ENCODE peak calls at places on chromosomes 1 and 21, in six cellular contexts. K, L, M, O, S and Z are unnamed samples.

GRCh38 chr1:53346007-53346813 is 18.3 kb upstream of the LRP8 start:
- DNase-seq in O (no peak), M (peak), L (no peak), S (no peak), K (no peak), Z (no peak)

GRCh38 chr1:35660581-35661473 is 19.5 kb upstream of the PSMB2 start:
- DNase-seq in O (peak), M (no peak), L (no peak), S (peak), K (no peak), Z (peak)

GRCh38 chr1:60970081-60970509 is 112.3 kb upstream of the NFIA start:
- DNase-seq in L (no peak), K (no peak), S (no peak), M (no peak), O (peak), Z (no peak)

GRCh38 chr1:179047637-179048002 is 21.9 kb downstream of the FAM20B start:
- DNase-seq in K (no peak), M (no peak), S (no peak), L (no peak), O (no peak), Z (no peak)

GRCh38 chr1:167416506-167416905 is 101.8 kb downstream of the CD247 start:
- DNase-seq in M (no peak), K (no peak), O (no peak), S (no peak), L (no peak), Z (peak)

GRCh38 chr1:87204441-87204840 is 124.2 kb upstream of the LMO4 start:
- DNase-seq in S (no peak), L (no peak), K (no peak), M (no peak), O (no peak), Z (no peak)

GRCh38 chr1:151581446-151581845 is 30.4 kb upstream of the SNX27 start:
- DNase-seq in M (no peak), K (no peak), S (no peak), O (no peak), L (no peak), Z (no peak)

GRCh38 chr1:59544615-59545014 is 247.7 kb downstream of the FGGY start:
- DNase-seq in O (no peak), L (no peak), K (no peak), S (no peak), M (no peak), Z (no peak)

GRCh38 chr1:75712306-75712705 is 12.2 kb upstream of the ACADM start:
- DNase-seq in L (no peak), O (no peak), S (no peak), M (no peak), K (no peak), Z (no peak)

GRCh38 chr21:41425954-41426655 is at the start of gene MX1:
- DNase-seq in S (peak), O (peak), L (peak), K (peak), M (peak), Z (no peak)

GRCh38 chr1:223114871-223115270 is 28.2 kb downstream of the TLR5 start:
- DNase-seq in K (no peak), L (no peak), M (no peak), O (no peak), S (no peak), Z (no peak)

GRCh38 chr21:43190544-43191340 is 21.9 kb downstream of the CRYAA start:
- DNase-seq in L (no peak), O (no peak), S (no peak), K (no peak), M (no peak), Z (no peak)

GRCh38 chr1:6359568-6360496 is 33.7 kb downstream of the ACOT7 start:
- DNase-seq in M (peak), O (peak), S (peak), K (no peak), L (peak), Z (no peak)

GRCh38 chr1:28877132-28877781 is 37.1 kb upstream of the EPB41 start:
- DNase-seq in K (peak), L (peak), M (peak), O (peak), S (peak), Z (peak)

GRCh38 chr1:232943679-232944252 is 6.6 kb upstream of the NTPCR start:
- DNase-seq in L (no peak), S (no peak), M (no peak), K (no peak), O (no peak), Z (no peak)

GRCh38 chr1:62953643-62954042 is 169.7 kb downstream of the ATG4C start:
- DNase-seq in M (no peak), L (no peak), K (no peak), S (no peak), O (no peak), Z (no peak)

GRCh38 chr1:236753554-236753953 is 41.5 kb upstream of the MTR start:
- DNase-seq in L (no peak), M (no peak), S (no peak), K (peak), O (peak), Z (peak)

GRCh38 chr1:200990114-200990513 is 33.4 kb downstream of the KIF21B start:
- DNase-seq in O (no peak), S (no peak), L (no peak), K (no peak), M (no peak), Z (no peak)

GRCh38 chr1:67463298-67463960 is 33.2 kb upstream of the SERBP1 start:
- DNase-seq in S (peak), L (no peak), K (no peak), O (peak), M (no peak), Z (peak)

GRCh38 chr1:214466759-214467585 is 84.4 kb downstream of the PTPN14 start:
- DNase-seq in K (no peak), L (no peak), S (no peak), O (no peak), M (peak), Z (no peak)

GRCh38 chr1:231264642-231265041 is 23.6 kb downstream of the GNPAT start:
- DNase-seq in K (no peak), L (no peak), M (no peak), O (no peak), S (no peak), Z (no peak)

GRCh38 chr1:231265379-231265778 is 24.4 kb downstream of the GNPAT start:
- DNase-seq in M (no peak), K (no peak), O (no peak), L (no peak), S (no peak), Z (no peak)

GRCh38 chr1:231260351-231260750 is 19.3 kb downstream of the GNPAT start:
- DNase-seq in O (no peak), S (no peak), M (no peak), K (no peak), L (no peak), Z (no peak)
- H3K27ac ChIP-seq in O (no peak), S (no peak), M (no peak), K (no peak), L (no peak), Z (no peak)

DNA sequence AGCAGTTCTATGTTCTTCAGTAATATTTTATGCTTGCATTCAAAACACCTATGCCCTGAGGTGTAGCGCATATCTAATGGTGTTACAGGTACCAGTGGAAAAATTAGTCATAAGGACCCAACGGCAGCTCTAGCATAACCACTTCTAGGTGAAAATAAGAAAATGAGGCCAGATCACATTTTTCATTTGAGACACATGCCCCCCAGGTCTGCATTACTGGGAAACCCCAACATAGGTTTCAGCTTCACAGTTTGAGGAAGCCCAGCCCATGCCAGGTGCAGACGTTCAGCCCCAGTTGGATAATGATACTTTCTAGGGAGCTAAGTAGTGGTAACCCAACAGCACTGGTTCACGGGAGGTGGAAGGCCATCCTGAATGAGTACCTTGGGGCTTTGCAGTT is 129.8 kb downstream of the CNIH3 start:
- DNase-seq in L (no peak), M (no peak), S (no peak), K (no peak), O (no peak), Z (no peak)
- H3K27ac ChIP-seq in L (no peak), M (no peak), S (no peak), K (no peak), O (no peak), Z (no peak)

DNA sequence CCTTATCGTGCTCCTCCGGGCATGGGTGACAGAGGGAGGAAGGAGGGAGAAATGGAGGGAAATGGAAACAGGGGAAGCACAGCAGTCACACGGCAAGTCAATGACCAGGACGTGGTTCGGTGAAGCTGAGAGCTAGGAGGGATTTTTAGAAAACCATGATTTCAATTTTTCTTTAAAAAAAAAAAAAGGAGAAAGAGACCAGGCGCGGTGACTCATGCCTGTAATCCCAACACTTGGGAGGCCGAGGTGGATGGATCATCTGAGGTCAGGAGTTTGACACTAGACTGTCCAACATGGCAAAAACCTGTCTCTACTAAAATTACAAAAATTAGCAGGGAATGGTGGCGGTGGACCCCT is 776 bp upstream of the TNFRSF9 start:
- DNase-seq in K (no peak), L (no peak), M (no peak), O (no peak), S (peak), Z (no peak)
- H3K27ac ChIP-seq in K (no peak), L (peak), M (no peak), O (no peak), S (no peak), Z (no peak)

DNA sequence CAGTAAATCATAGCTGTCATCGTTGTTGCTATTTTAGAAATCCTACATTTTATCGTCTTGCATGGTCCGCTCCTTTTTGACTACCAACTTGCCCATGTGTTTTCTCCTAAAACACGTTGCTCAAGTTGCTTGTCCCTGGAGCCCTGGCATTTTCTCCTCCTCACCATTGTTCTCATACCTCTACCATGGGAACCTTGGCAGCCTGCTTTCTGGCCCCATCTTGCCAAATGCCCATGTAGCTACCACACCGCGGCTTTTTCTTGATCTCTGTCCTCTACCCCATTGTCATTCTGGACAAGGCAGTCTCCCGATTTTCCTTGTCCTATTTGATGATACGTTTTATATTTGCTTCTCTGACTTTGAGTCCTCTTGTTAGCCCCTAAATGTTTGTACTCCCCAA is 50.2 kb downstream of the MRPS6 start:
- DNase-seq in O (no peak), M (no peak), L (no peak), K (no peak), S (no peak), Z (no peak)
- H3K27ac ChIP-seq in O (no peak), M (no peak), L (no peak), K (no peak), S (no peak), Z (no peak)